ENCODE peak calls at places on chromosomes 11 and 22, in five cellular contexts. C, Q, M, I and T are unnamed samples.

GRCh38 chr11:84383571-84383970 is 1097.4 kb upstream of the CCDC90B start:
- DNase-seq in C (no peak), Q (no peak), M (no peak), I (no peak), T (no peak)

GRCh38 chr11:13288375-13289029 is 10.9 kb downstream of the BMAL1 start:
- DNase-seq in C (no peak), Q (peak), M (no peak), I (no peak), T (no peak)

GRCh38 chr11:78210000-78210608 is 21.4 kb downstream of the USP35 start:
- DNase-seq in C (no peak), Q (no peak), M (peak), I (no peak), T (no peak)

GRCh38 chr11:31050061-31050790 is 319.3 kb downstream of the DCDC1 start:
- DNase-seq in C (no peak), Q (no peak), M (no peak), I (no peak), T (no peak)

GRCh38 chr11:26332572-26332915 is 614 bp downstream of the ANO3 start:
- DNase-seq in C (no peak), Q (no peak), M (no peak), I (no peak), T (no peak)

GRCh38 chr11:35856756-35857155 is 87.1 kb upstream of the LDLRAD3 start:
- DNase-seq in C (no peak), Q (no peak), M (no peak), I (no peak), T (no peak)

GRCh38 chr11:122159173-122159701 is 43.2 kb upstream of the BLID start:
- DNase-seq in C (no peak), Q (peak), M (no peak), I (peak), T (no peak)

GRCh38 chr11:28615542-28615941 is 507.4 kb downstream of the METTL15 start:
- DNase-seq in C (no peak), Q (no peak), M (no peak), I (no peak), T (no peak)

GRCh38 chr11:70556884-70557741 is 158.8 kb downstream of the CTTN start:
- DNase-seq in C (no peak), Q (peak), M (peak), I (no peak), T (no peak)

GRCh38 chr11:77154381-77155081 is 26.5 kb downstream of the MYO7A start:
- DNase-seq in C (peak), Q (no peak), M (no peak), I (no peak), T (no peak)

GRCh38 chr11:44593194-44593593 is 27.7 kb downstream of the CD82 start:
- DNase-seq in C (peak), Q (peak), M (no peak), I (no peak), T (no peak)

GRCh38 chr11:134768463-134768862 is 356.4 kb upstream of the B3GAT1 start:
- DNase-seq in C (no peak), Q (no peak), M (no peak), I (no peak), T (no peak)

GRCh38 chr11:62573006-62573591 is 592 bp downstream of the EEF1G start:
- DNase-seq in C (no peak), Q (no peak), M (no peak), I (no peak), T (no peak)

GRCh38 chr11:13861411-13861810 is 101.1 kb upstream of the SPON1 start:
- DNase-seq in C (no peak), Q (no peak), M (no peak), I (no peak), T (no peak)

GRCh38 chr11:121367434-121367833 is 74.9 kb downstream of the SC5D start:
- DNase-seq in C (no peak), Q (peak), M (peak), I (no peak), T (no peak)

GRCh38 chr22:30864441-30865420 is 103.8 kb downstream of the MORC2 start:
- DNase-seq in C (no peak), Q (no peak), M (peak), I (no peak), T (no peak)

GRCh38 chr11:77598195-77598594 is 8.4 kb downstream of the AQP11 start:
- DNase-seq in C (no peak), Q (no peak), M (no peak), I (no peak), T (no peak)

GRCh38 chr22:37043828-37044538 is 7.6 kb upstream of the KCTD17 start:
- DNase-seq in C (peak), Q (peak), M (peak), I (no peak), T (no peak)

GRCh38 chr11:134124660-134125451 is 56.0 kb downstream of the JAM3 start:
- DNase-seq in C (peak), Q (peak), M (peak), I (peak), T (peak)

GRCh38 chr22:36455571-36456458 is 25.6 kb downstream of the TXN2 start:
- DNase-seq in C (no peak), Q (no peak), M (no peak), I (no peak), T (no peak)

GRCh38 chr11:132206993-132207392 is 836.6 kb downstream of the NTM start:
- DNase-seq in C (no peak), Q (no peak), M (no peak), I (no peak), T (no peak)

GRCh38 chr11:10674991-10675440 is 18.5 kb downstream of the IRAG1 start:
- DNase-seq in C (peak), Q (no peak), M (no peak), I (peak), T (peak)

GRCh38 chr11:44028816-44029506 is 18.8 kb upstream of the ACCSL start:
- DNase-seq in C (no peak), Q (no peak), M (no peak), I (no peak), T (peak)

GRCh38 chr22:21823740-21824438 is 43.6 kb downstream of the MAPK1 start:
- DNase-seq in C (no peak), Q (no peak), M (no peak), I (no peak), T (no peak)

GRCh38 chr11:4459470-4459869 is 10.4 kb downstream of the OR52K2 start:
- DNase-seq in C (peak), Q (peak), M (peak), I (peak), T (no peak)

GRCh38 chr11:129117595-129118350 is 74.4 kb downstream of the ARHGAP32 start:
- DNase-seq in C (no peak), Q (peak), M (peak), I (peak), T (no peak)

GRCh38 chr11:11416502-11416901 is 63.5 kb upstream of the CSNK2A3 start:
- DNase-seq in C (no peak), Q (peak), M (no peak), I (no peak), T (no peak)

GRCh38 chr11:100329352-100329751 is 357.7 kb upstream of the ARHGAP42 start:
- DNase-seq in C (no peak), Q (peak), M (no peak), I (no peak), T (no peak)

GRCh38 chr11:65894034-65894591 is 3.6 kb downstream of the CCDC85B start:
- DNase-seq in C (no peak), Q (no peak), M (peak), I (no peak), T (no peak)

GRCh38 chr11:65888163-65888814 is at the start of gene FIBP:
- DNase-seq in C (peak), Q (peak), M (peak), I (peak), T (peak)

GRCh38 chr11:65890324-65891179 is at the start of gene CCDC85B:
- DNase-seq in C (peak), Q (peak), M (peak), I (peak), T (peak)

GRCh38 chr11:65892661-65893317 is 2.3 kb downstream of the CCDC85B start:
- DNase-seq in C (no peak), Q (no peak), M (no peak), I (no peak), T (no peak)

GRCh38 chr11:65891180-65892136 is 985 bp downstream of the CCDC85B start:
- DNase-seq in C (no peak), Q (no peak), M (no peak), I (no peak), T (no peak)
- TF ChIP-seq CTCF in C (peak), Q (no peak), M (no peak), I (peak), T (peak)

DNA sequence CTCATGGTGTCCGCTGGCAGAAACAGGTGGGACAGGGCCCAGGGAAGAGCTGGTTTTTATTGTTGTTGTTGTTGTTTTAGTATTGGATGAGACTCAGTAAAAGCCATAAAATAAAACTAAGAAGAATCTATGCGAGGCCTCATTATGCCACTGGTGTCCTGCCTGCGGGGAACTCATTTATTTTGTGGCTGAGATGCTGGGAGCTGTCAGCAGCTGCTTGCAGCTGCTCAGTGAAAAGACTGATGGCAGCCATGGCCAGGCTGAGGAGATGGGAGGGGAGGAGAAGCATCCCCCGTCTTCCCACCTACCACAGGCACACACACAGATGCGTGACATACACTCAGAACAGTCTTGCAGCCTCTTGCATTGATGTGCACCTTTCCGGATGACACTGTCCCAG is 7.7 kb upstream of the CLMP start:
- DNase-seq in C (no peak), Q (no peak), M (no peak), I (peak), T (no peak)
- H3K27ac ChIP-seq in C (no peak), Q (no peak), M (peak), I (peak), T (no peak)

GRCh38 chr11:17385492-17385891 is 3.0 kb downstream of the KCNJ11 start:
- DNase-seq in C (no peak), Q (no peak), M (no peak), I (no peak), T (no peak)

GRCh38 chr11:17387280-17387679 is 1.2 kb downstream of the KCNJ11 start:
- DNase-seq in C (no peak), Q (no peak), M (no peak), I (no peak), T (no peak)

GRCh38 chr11:17387811-17388210 is 648 bp downstream of the KCNJ11 start:
- DNase-seq in C (peak), Q (no peak), M (no peak), I (no peak), T (no peak)

GRCh38 chr11:17385926-17386325 is 2.5 kb downstream of the KCNJ11 start:
- DNase-seq in C (no peak), Q (no peak), M (no peak), I (no peak), T (no peak)

GRCh38 chr11:17386331-17387084 is 2.0 kb downstream of the KCNJ11 start:
- DNase-seq in C (peak), Q (no peak), M (peak), I (no peak), T (no peak)
- TF ChIP-seq CTCF in C (peak), Q (peak), M (peak), I (no peak), T (peak)

DNA sequence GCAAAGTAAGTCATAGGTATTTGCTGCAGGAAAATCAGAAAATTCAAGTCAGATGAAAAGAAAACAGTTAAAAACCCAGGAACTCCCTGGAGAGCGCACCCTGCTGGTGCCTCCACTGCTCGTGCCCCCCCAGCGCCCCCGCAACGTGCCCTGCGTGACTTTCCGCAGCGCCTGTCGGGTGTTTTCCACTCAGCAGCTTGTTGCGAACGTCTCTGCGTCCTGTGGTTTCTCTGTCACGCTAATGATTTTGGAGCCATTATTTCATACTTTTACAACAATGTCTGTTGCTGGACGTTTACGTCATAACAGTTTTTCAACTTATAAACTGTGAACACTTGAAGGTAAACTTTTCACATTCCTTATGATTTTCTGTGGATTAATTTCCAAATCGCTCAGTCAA is 5.0 kb downstream of the CRELD2 start:
- DNase-seq in C (no peak), Q (no peak), M (no peak), I (no peak), T (no peak)
- H3K27ac ChIP-seq in C (no peak), Q (no peak), M (no peak), I (no peak), T (no peak)

DNA sequence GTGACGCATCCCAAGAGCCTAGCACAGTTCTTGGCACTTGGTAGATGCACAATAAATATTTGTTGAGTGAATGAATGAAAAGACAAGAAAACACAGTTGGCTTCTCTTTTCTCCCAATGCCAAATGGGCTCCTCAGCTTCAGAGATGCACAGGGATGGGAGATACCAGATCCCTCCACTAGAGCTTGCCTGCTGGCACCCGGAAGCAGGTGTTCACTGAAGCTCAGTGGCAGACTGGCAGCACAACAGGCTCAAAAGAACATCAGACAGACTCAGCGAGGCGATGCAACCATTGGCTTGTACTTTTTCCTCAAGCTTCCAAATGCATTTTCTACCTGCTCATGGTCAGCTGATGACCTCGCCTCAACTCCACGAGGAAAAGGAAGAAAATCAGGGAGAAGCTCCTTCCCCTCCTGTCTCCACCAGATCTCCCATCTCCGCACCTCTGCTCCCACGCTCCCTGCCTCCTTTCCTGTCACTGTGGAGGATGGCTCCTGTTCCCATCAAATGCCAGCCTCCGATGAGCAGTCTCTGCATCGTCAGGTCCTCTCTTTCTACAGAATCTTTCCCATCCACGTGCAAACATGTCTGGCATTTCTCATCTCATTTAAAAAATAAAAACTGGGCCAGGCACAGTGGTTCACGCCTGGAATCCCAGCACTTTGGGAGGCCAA is 5.8 kb downstream of the RAPSN start:
- DNase-seq in C (no peak), Q (no peak), M (no peak), I (no peak), T (no peak)
- TF ChIP-seq CTCF in C (no peak), Q (no peak), M (no peak), I (no peak), T (no peak)

GRCh38 chr11:57515332-57516060 is at the start of gene SLC43A1:
- DNase-seq in C (peak), Q (no peak), M (peak), I (peak), T (peak)

GRCh38 chr11:57516061-57516443 is 550 bp upstream of the SLC43A1 start:
- DNase-seq in C (no peak), Q (no peak), M (no peak), I (no peak), T (no peak)

GRCh38 chr11:57513446-57513795 is 2.1 kb downstream of the SLC43A1 start:
- DNase-seq in C (no peak), Q (no peak), M (no peak), I (no peak), T (no peak)

GRCh38 chr11:57513911-57514537 is 1.5 kb downstream of the SLC43A1 start:
- DNase-seq in C (peak), Q (no peak), M (peak), I (peak), T (peak)

DNA sequence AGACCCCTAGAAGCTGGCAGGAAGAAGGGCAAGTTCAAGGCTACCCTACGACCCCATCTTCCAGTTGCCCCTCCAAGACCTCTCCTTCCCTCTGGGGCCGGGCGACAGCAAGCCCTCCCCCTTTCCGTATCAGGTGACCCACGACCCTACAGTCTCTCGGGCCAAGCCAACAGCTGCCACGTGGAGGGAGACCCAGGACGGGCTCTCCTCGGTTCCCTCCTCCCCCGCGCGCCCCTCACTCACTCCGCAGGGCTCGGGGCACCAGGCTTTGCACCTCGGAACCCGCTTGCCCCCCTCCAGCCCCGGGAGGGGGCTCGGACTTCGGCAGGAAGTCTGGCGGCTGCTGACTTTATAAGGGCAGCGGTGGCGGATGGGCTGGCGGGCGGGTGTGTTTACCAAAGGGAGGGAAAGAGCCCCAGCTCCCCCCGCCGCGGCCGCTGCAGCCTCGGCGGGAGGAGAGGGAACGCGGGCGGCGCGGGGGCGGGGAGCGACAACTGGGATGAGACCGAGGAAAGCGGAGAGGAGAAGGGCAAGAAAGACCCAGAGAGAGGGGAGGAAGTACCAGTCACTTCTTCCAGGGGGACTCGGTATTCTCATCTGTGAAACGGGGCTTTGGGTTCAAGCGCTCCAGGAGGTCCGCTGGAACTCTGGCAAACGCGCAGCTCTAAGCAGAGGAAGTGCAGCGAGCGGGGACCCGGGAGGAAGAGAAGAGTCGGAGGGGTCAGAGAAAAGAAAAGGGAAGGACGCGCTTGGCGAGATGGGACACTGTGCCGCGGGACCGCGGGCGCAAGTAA is 767 bp downstream of the SLC43A1 start:
- DNase-seq in C (peak), Q (no peak), M (peak), I (peak), T (peak)
- H3K27ac ChIP-seq in C (peak), Q (no peak), M (peak), I (peak), T (peak)